ENCODE peak calls at places on chromosomes 16 and 17, in six cellular contexts. S is posterior cingulate gyrus, A is NCI-H1105, I is WTC11, P is type B pancreatic cell, G is MM.1S. O is an unnamed sample.

GRCh38 chr16:57634171-57634570 is 5.7 kb downstream of the ADGRG1 start:
- DNase-seq in P (no peak), G (no peak), S (no peak), I (no peak), A (no peak), O (no peak)

GRCh38 chr17:31371511-31372097 is 19.9 kb upstream of the RAB11FIP4 start:
- DNase-seq in G (peak), A (no peak), S (no peak), P (no peak), I (no peak), O (no peak)

GRCh38 chr17:65066858-65067257 is 10.3 kb upstream of the GNA13 start:
- DNase-seq in A (no peak), S (no peak), P (no peak), I (no peak), G (no peak), O (no peak)

GRCh38 chr17:10837987-10838386 is at the start of gene PIRT:
- DNase-seq in P (no peak), I (no peak), S (no peak), G (no peak), A (no peak), O (no peak)

GRCh38 chr17:27631409-27631755 is 394 bp downstream of the LGALS9 start:
- DNase-seq in G (no peak), S (no peak), A (no peak), P (no peak), I (no peak), O (peak)

GRCh38 chr17:32370426-32370825 is 20.5 kb downstream of the ZNF207 start:
- DNase-seq in G (no peak), A (no peak), S (no peak), P (no peak), I (no peak), O (no peak)

GRCh38 chr16:31537362-31537921 is 9.7 kb downstream of the AHSP start:
- DNase-seq in A (no peak), I (peak), S (no peak), P (no peak), G (no peak), O (no peak)

GRCh38 chr17:57294629-57295501 is 38.5 kb downstream of the MSI2 start:
- DNase-seq in G (no peak), A (peak), S (no peak), P (no peak), I (no peak), O (no peak)

GRCh38 chr16:81513204-81514040 is 68.8 kb downstream of the CMIP start:
- DNase-seq in G (no peak), I (peak), A (no peak), P (no peak), S (peak), O (no peak)

GRCh38 chr17:77280304-77280910 is 139.6 kb downstream of the SEC14L1 start:
- DNase-seq in P (no peak), I (peak), A (no peak), S (no peak), G (peak), O (no peak)

GRCh38 chr17:45895969-45896793 is 1.8 kb downstream of the MAPT start:
- DNase-seq in A (peak), I (peak), S (peak), P (no peak), G (no peak), O (no peak)

GRCh38 chr16:53745753-53746258 is 41.9 kb downstream of the FTO start:
- DNase-seq in G (no peak), S (no peak), I (no peak), P (no peak), A (no peak), O (no peak)

GRCh38 chr16:1026057-1026783 is 44.6 kb downstream of the SOX8 start:
- DNase-seq in I (no peak), G (no peak), P (no peak), S (peak), A (no peak), O (no peak)

GRCh38 chr17:57009737-57010445 is 32.0 kb downstream of the SCPEP1 start:
- DNase-seq in S (peak), G (peak), I (peak), A (peak), P (no peak), O (peak)

GRCh38 chr17:81484195-81484979 is 28.2 kb downstream of the ACTG1 start:
- DNase-seq in I (peak), G (peak), P (peak), A (peak), S (peak), O (peak)

GRCh38 chr16:759110-759910 is 1.2 kb upstream of the MSLN start:
- DNase-seq in P (no peak), A (no peak), S (no peak), G (no peak), I (no peak), O (no peak)

GRCh38 chr16:48172682-48173081 is 16.9 kb upstream of the ABCC12 start:
- DNase-seq in P (no peak), I (no peak), G (no peak), S (no peak), A (no peak), O (no peak)

GRCh38 chr17:17609121-17609520 is 17.6 kb upstream of the PEMT start:
- DNase-seq in P (no peak), G (no peak), S (peak), I (peak), A (no peak), O (no peak)

GRCh38 chr17:37844158-37844976 is 79.8 kb upstream of the TBC1D3K start:
- DNase-seq in I (peak), A (no peak), P (no peak), S (peak), G (peak), O (peak)

GRCh38 chr17:81392909-81393654 is 2.2 kb upstream of the BAHCC1 start:
- DNase-seq in A (no peak), G (no peak), S (no peak), I (peak), P (no peak), O (no peak)

GRCh38 chr16:30953511-30954124 is 3.9 kb upstream of the SETD1A start:
- DNase-seq in P (peak), I (peak), A (peak), G (peak), S (peak), O (peak)

GRCh38 chr17:28645576-28645939 is 600 bp upstream of the BLTP2 start:
- DNase-seq in P (no peak), S (no peak), G (no peak), A (no peak), I (no peak), O (no peak)

GRCh38 chr16:49514391-49514980 is 140.9 kb downstream of the C16orf78 start:
- DNase-seq in P (no peak), A (no peak), S (peak), G (no peak), I (no peak), O (no peak)

GRCh38 chr16:88527186-88527936 is 42.8 kb upstream of the ZC3H18 start:
- DNase-seq in P (peak), S (peak), G (no peak), I (peak), A (peak), O (peak)

GRCh38 chr16:72673118-72673517 is 374.8 kb downstream of the ZFHX3 start:
- DNase-seq in G (no peak), P (no peak), S (no peak), I (no peak), A (no peak), O (no peak)

GRCh38 chr16:81910366-81910885 is 100.8 kb downstream of the SDR42E1 start:
- DNase-seq in P (no peak), G (no peak), S (peak), I (no peak), A (no peak), O (no peak)

GRCh38 chr16:30068333-30068732 is 2.8 kb downstream of the ALDOA start:
- DNase-seq in A (no peak), S (no peak), G (no peak), P (no peak), I (no peak), O (no peak)

GRCh38 chr16:8370374-8371015 is 219.8 kb downstream of the TMEM114 start:
- DNase-seq in G (no peak), I (no peak), A (no peak), P (no peak), S (peak), O (no peak)

GRCh38 chr16:85521737-85522042 is 91.4 kb upstream of the GSE1 start:
- DNase-seq in A (peak), G (no peak), I (no peak), P (no peak), S (no peak), O (no peak)

GRCh38 chr17:69945698-69946185 is 129.3 kb upstream of the KCNJ16 start:
- DNase-seq in G (no peak), P (no peak), A (no peak), S (no peak), I (no peak), O (no peak)

GRCh38 chr17:17553217-17554195 is 38.0 kb downstream of the PEMT start:
- DNase-seq in I (no peak), A (no peak), P (no peak), G (no peak), S (no peak), O (no peak)

GRCh38 chr17:35073991-35074627 is 10.6 kb upstream of the RFFL start:
- DNase-seq in A (no peak), S (no peak), G (no peak), I (no peak), P (no peak), O (no peak)

GRCh38 chr17:48012151-48012520 is 25.5 kb downstream of the COPZ2 start:
- DNase-seq in P (peak), S (peak), I (peak), A (peak), G (peak), O (peak)

GRCh38 chr16:56262148-56262878 is 71.0 kb downstream of the GNAO1 start:
- DNase-seq in I (no peak), G (no peak), A (no peak), S (no peak), P (no peak), O (no peak)

GRCh38 chr17:64599827-64600226 is 62.3 kb downstream of the SMURF2 start:
- DNase-seq in A (no peak), S (no peak), I (no peak), G (no peak), P (no peak), O (no peak)

GRCh38 chr17:42163113-42163512 is 8.3 kb upstream of the RAB5C start:
- DNase-seq in S (no peak), P (no peak), I (peak), A (no peak), G (no peak), O (no peak)

O was measured in germinal center.